ENCODE peak calls at places on chromosome 15, in four cellular contexts. Q is NCI-H1436, X is body of pancreas, F is ELR. D is an unnamed sample.

GRCh38 chr15:100334905-100335304 is 6.9 kb downstream of the ADAMTS17 start:
- DNase-seq in Q (no peak), X (no peak), F (no peak), D (no peak)

GRCh38 chr15:91528811-91529210 is 324.7 kb upstream of the SLCO3A1 start:
- DNase-seq in X (no peak), Q (no peak), F (no peak), D (no peak)

GRCh38 chr15:64279131-64279530 is 76.8 kb downstream of the CSNK1G1 start:
- DNase-seq in Q (no peak), F (no peak), X (no peak), D (no peak)

GRCh38 chr15:90463381-90463780 is 66.3 kb upstream of the CRTC3 start:
- DNase-seq in F (peak), Q (no peak), X (no peak), D (peak)

GRCh38 chr15:96342611-96343528 is 12.4 kb downstream of the NR2F2 start:
- DNase-seq in Q (no peak), X (no peak), F (no peak), D (no peak)

GRCh38 chr15:89099968-89100367 is 11.7 kb downstream of the ABHD2 start:
- DNase-seq in Q (no peak), F (no peak), X (no peak), D (peak)

GRCh38 chr15:81312790-81313543 is 11.0 kb downstream of the STARD5 start:
- DNase-seq in F (peak), Q (no peak), X (peak), D (peak)

GRCh38 chr15:101309436-101310162 is 14.6 kb upstream of the SNRPA1 start:
- DNase-seq in Q (no peak), F (no peak), X (peak), D (no peak)

GRCh38 chr15:73654659-73655058 is 21.5 kb upstream of the NPTN start:
- DNase-seq in X (no peak), Q (no peak), F (no peak), D (no peak)

GRCh38 chr15:60396964-60397771 is 618 bp downstream of the ANXA2 start:
- DNase-seq in X (peak), Q (no peak), F (peak), D (peak)

GRCh38 chr15:52012210-52012609 is 6.8 kb upstream of the MAPK6 start:
- DNase-seq in F (no peak), Q (no peak), X (no peak), D (no peak)

GRCh38 chr15:92020207-92020606 is 166.7 kb downstream of the SLCO3A1 start:
- DNase-seq in X (no peak), F (no peak), Q (no peak), D (no peak)

GRCh38 chr15:85726446-85726845 is 68.3 kb downstream of the KLHL25 start:
- DNase-seq in F (no peak), X (no peak), Q (no peak), D (no peak)

GRCh38 chr15:35777016-35777415 is 231.1 kb upstream of the DPH6 start:
- DNase-seq in F (no peak), Q (peak), X (no peak), D (no peak)

GRCh38 chr15:92921215-92922131 is 21.3 kb downstream of the CHD2 start:
- DNase-seq in X (no peak), F (peak), Q (no peak), D (peak)

GRCh38 chr15:27418729-27419128 is 447.7 kb downstream of the GABRG3 start:
- DNase-seq in F (no peak), X (no peak), Q (peak), D (no peak)

GRCh38 chr15:64690008-64690407 is 85.4 kb downstream of the RBPMS2 start:
- DNase-seq in X (no peak), F (no peak), Q (no peak), D (no peak)

GRCh38 chr15:49901867-49902775 is 216.9 kb downstream of the ATP8B4 start:
- DNase-seq in X (no peak), F (peak), Q (no peak), D (peak)

GRCh38 chr15:76060098-76060989 is 559 bp downstream of the TMEM266 start:
- DNase-seq in F (no peak), Q (no peak), X (no peak), D (no peak)

GRCh38 chr15:63263519-63263918 is 13.9 kb upstream of the APH1B start:
- DNase-seq in X (no peak), F (no peak), Q (no peak), D (no peak)

GRCh38 chr15:72585659-72586058 is 68.8 kb upstream of the GOLGA6B start:
- DNase-seq in Q (no peak), X (no peak), F (peak), D (peak)

GRCh38 chr15:47872869-47873301 is 155.6 kb downstream of the SEMA6D start:
- DNase-seq in F (no peak), X (no peak), Q (peak), D (no peak)

GRCh38 chr15:39786444-39787056 is 3.9 kb upstream of the FSIP1 start:
- DNase-seq in F (peak), X (no peak), Q (peak), D (peak)

GRCh38 chr15:58568157-58568571 is 136.4 kb downstream of the LIPC start:
- DNase-seq in F (no peak), Q (no peak), X (peak), D (peak)

GRCh38 chr15:72590427-72590826 is 64.1 kb upstream of the GOLGA6B start:
- DNase-seq in F (no peak), Q (no peak), X (no peak), D (no peak)

GRCh38 chr15:86906406-86906805 is 826.7 kb downstream of the AGBL1 start:
- DNase-seq in Q (no peak), X (no peak), F (no peak), D (peak)

GRCh38 chr15:63255485-63255990 is 21.9 kb upstream of the APH1B start:
- DNase-seq in X (no peak), F (no peak), Q (no peak), D (no peak)

GRCh38 chr15:100718075-100718980 is 115.9 kb downstream of the ASB7 start:
- DNase-seq in X (no peak), Q (no peak), F (no peak), D (peak)

GRCh38 chr15:33160054-33160453 is 34.5 kb downstream of the FMN1 start:
- DNase-seq in Q (no peak), X (no peak), F (peak), D (no peak)

GRCh38 chr15:85623648-85624047 is 171.1 kb downstream of the KLHL25 start:
- DNase-seq in X (no peak), Q (no peak), F (peak), D (no peak)

GRCh38 chr15:77481670-77482069 is 61.0 kb downstream of the HMG20A start:
- DNase-seq in X (no peak), F (peak), Q (no peak), D (peak)

GRCh38 chr15:36029606-36030005 is 483.6 kb upstream of the DPH6 start:
- DNase-seq in F (no peak), Q (no peak), X (no peak), D (no peak)

GRCh38 chr15:65373163-65373651 is 4.6 kb downstream of the IGDCC3 start:
- DNase-seq in F (no peak), X (no peak), Q (no peak), D (no peak)

GRCh38 chr15:59020321-59020720 is 32.9 kb downstream of the RNF111 start:
- DNase-seq in Q (no peak), X (no peak), F (peak), D (no peak)

GRCh38 chr15:70337292-70338186 is 239.8 kb upstream of the TLE3 start:
- DNase-seq in Q (no peak), X (no peak), F (no peak), D (no peak)

GRCh38 chr15:77185242-77185785 is 114.4 kb upstream of the TSPAN3 start:
- DNase-seq in Q (no peak), X (no peak), F (no peak), D (no peak)